ENCODE peak calls at places on chromosomes 16 and 17, in seven cellular contexts. One of them, this sample, is unnamed.

GRCh38 chr17:15886804-15887203 is 58.1 kb upstream of the ADORA2B start:
- DNase-seq in tibial artery: no peak
- DNase-seq in GM12865: no peak
- DNase-seq in endothelial cell of umbilical vein: no peak
- DNase-seq in stomach: no peak
- DNase-seq in neural progenitor cell: no peak
- DNase-seq in sigmoid colon: no peak
- DNase-seq in this sample: no peak

GRCh38 chr17:77735341-77736206 is 222.9 kb upstream of the TNRC6C start:
- DNase-seq in GM12865: no peak
- DNase-seq in tibial artery: peak; percentile 49
- DNase-seq in endothelial cell of umbilical vein: no peak
- DNase-seq in neural progenitor cell: peak; percentile 44
- DNase-seq in stomach: peak; percentile 40
- DNase-seq in sigmoid colon: peak; percentile 83
- DNase-seq in this sample: peak; percentile 89

GRCh38 chr17:31512104-31512740 is 120.7 kb downstream of the RAB11FIP4 start:
- DNase-seq in neural progenitor cell: no peak
- DNase-seq in endothelial cell of umbilical vein: no peak
- DNase-seq in stomach: no peak
- DNase-seq in sigmoid colon: no peak
- DNase-seq in tibial artery: no peak
- DNase-seq in GM12865: no peak
- DNase-seq in this sample: no peak

GRCh38 chr16:23833960-23834685 is 1.7 kb upstream of the PRKCB start:
- DNase-seq in sigmoid colon: no peak
- DNase-seq in endothelial cell of umbilical vein: no peak
- DNase-seq in neural progenitor cell: no peak
- DNase-seq in stomach: no peak
- DNase-seq in GM12865: no peak
- DNase-seq in tibial artery: no peak
- DNase-seq in this sample: no peak

GRCh38 chr17:48439473-48439872 is 9.5 kb upstream of the SKAP1 start:
- DNase-seq in sigmoid colon: no peak
- DNase-seq in tibial artery: no peak
- DNase-seq in endothelial cell of umbilical vein: no peak
- DNase-seq in neural progenitor cell: no peak
- DNase-seq in stomach: no peak
- DNase-seq in GM12865: peak; percentile 66
- DNase-seq in this sample: no peak

GRCh38 chr17:1234455-1234854 is 35.8 kb upstream of the BHLHA9 start:
- DNase-seq in endothelial cell of umbilical vein: no peak
- DNase-seq in stomach: no peak
- DNase-seq in sigmoid colon: no peak
- DNase-seq in GM12865: no peak
- DNase-seq in neural progenitor cell: no peak
- DNase-seq in tibial artery: no peak
- DNase-seq in this sample: no peak

GRCh38 chr17:44216173-44216572 is 3.3 kb downstream of the UBTF start:
- DNase-seq in GM12865: peak; percentile 81
- DNase-seq in sigmoid colon: no peak
- DNase-seq in tibial artery: no peak
- DNase-seq in neural progenitor cell: no peak
- DNase-seq in stomach: no peak
- DNase-seq in endothelial cell of umbilical vein: no peak
- DNase-seq in this sample: no peak

GRCh38 chr17:50955160-50955559 is 89.0 kb upstream of the TOB1 start:
- DNase-seq in sigmoid colon: no peak
- DNase-seq in neural progenitor cell: no peak
- DNase-seq in GM12865: no peak
- DNase-seq in stomach: no peak
- DNase-seq in tibial artery: no peak
- DNase-seq in endothelial cell of umbilical vein: no peak
- DNase-seq in this sample: no peak

GRCh38 chr16:46980926-46981325 is 7.5 kb upstream of the DNAJA2 start:
- DNase-seq in neural progenitor cell: no peak
- DNase-seq in endothelial cell of umbilical vein: no peak
- DNase-seq in sigmoid colon: no peak
- DNase-seq in stomach: no peak
- DNase-seq in GM12865: no peak
- DNase-seq in tibial artery: no peak
- DNase-seq in this sample: no peak

GRCh38 chr17:59798111-59798510 is 90.7 kb downstream of the VMP1 start:
- DNase-seq in neural progenitor cell: no peak
- DNase-seq in endothelial cell of umbilical vein: no peak
- DNase-seq in tibial artery: no peak
- DNase-seq in GM12865: no peak
- DNase-seq in sigmoid colon: no peak
- DNase-seq in stomach: no peak
- DNase-seq in this sample: no peak

GRCh38 chr16:78211951-78212350 is 112.5 kb downstream of the WWOX start:
- DNase-seq in sigmoid colon: no peak
- DNase-seq in GM12865: no peak
- DNase-seq in tibial artery: no peak
- DNase-seq in neural progenitor cell: no peak
- DNase-seq in stomach: peak; percentile 44
- DNase-seq in endothelial cell of umbilical vein: no peak
- DNase-seq in this sample: no peak

GRCh38 chr16:20901441-20902112 is 1.0 kb downstream of the LYRM1 start:
- DNase-seq in sigmoid colon: peak; percentile 84
- DNase-seq in tibial artery: peak; percentile 67
- DNase-seq in GM12865: peak; percentile 76
- DNase-seq in endothelial cell of umbilical vein: peak; percentile 72
- DNase-seq in neural progenitor cell: peak; percentile 54
- DNase-seq in stomach: peak; percentile 68
- DNase-seq in this sample: peak; percentile 20

GRCh38 chr17:75450270-75450669 is 6.2 kb upstream of the TMEM94 start:
- DNase-seq in tibial artery: no peak
- DNase-seq in stomach: no peak
- DNase-seq in neural progenitor cell: no peak
- DNase-seq in GM12865: no peak
- DNase-seq in sigmoid colon: no peak
- DNase-seq in endothelial cell of umbilical vein: no peak
- DNase-seq in this sample: no peak

GRCh38 chr17:17098426-17099035 is 56.3 kb downstream of the MPRIP start:
- DNase-seq in stomach: no peak
- DNase-seq in tibial artery: peak; percentile 47
- DNase-seq in neural progenitor cell: no peak
- DNase-seq in sigmoid colon: peak; percentile 76
- DNase-seq in endothelial cell of umbilical vein: no peak
- DNase-seq in GM12865: no peak
- DNase-seq in this sample: no peak

GRCh38 chr16:85275533-85276249 is 163.4 kb upstream of the CIBAR2 start:
- DNase-seq in stomach: peak; percentile 77
- DNase-seq in tibial artery: peak; percentile 67
- DNase-seq in sigmoid colon: peak; percentile 86
- DNase-seq in neural progenitor cell: peak; percentile 88
- DNase-seq in GM12865: peak; percentile 59
- DNase-seq in endothelial cell of umbilical vein: peak; percentile 51
- DNase-seq in this sample: peak; percentile 73

DNA sequence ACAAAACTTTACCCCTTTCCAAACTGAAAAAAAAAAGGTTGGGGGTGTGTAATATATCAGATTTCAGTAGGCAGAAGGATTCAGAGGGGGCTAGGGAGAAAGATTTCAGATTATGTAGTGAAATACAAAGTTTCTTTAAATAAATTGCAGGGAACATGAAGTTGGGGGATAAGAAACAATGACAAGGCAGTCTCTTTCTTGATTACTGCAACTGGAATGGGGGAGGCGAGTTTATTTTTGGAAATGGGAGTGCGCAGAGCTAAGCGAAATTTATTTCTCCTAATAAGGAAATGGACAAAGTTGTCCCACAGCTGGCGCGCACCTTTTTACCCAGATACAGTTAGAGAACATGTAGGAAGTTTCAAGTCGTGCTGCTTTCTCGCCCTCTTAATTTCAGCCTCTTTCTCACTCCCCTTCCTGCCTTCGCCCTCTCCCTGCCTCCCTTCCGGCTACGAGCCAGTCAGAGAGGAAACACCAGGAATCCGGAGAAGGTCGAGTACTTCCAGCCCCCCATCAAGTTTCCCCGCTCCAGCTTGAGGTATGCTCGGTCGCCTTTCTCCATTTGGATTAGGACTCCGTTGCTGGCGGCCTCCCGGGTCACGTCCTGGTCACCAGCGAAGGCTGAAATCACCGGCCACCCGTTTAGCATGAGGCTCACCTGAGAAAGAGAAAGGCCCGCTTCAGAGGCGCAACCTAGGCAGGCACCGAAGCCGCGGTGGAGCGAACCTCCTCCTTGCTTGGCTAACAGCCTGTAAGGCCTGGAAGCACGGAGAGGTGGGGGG is 2.5 kb downstream of the CBLN1 start:
- DNase-seq in sigmoid colon: no peak
- DNase-seq in endothelial cell of umbilical vein: no peak
- DNase-seq in neural progenitor cell: peak; percentile 42
- DNase-seq in tibial artery: no peak
- DNase-seq in GM12865: no peak
- DNase-seq in stomach: no peak
- DNase-seq in this sample: no peak
- H3K4me3 ChIP-seq in sigmoid colon: no peak overlapping the region
- H3K4me3 ChIP-seq in endothelial cell of umbilical vein: no peak overlapping the region
- H3K4me3 ChIP-seq in neural progenitor cell: peak overlapping the region; percentile 26
- H3K4me3 ChIP-seq in tibial artery: no peak overlapping the region
- H3K4me3 ChIP-seq in GM12865: no peak overlapping the region
- H3K4me3 ChIP-seq in stomach: no peak overlapping the region
- H3K4me3 ChIP-seq in this sample: no peak overlapping the region

DNA sequence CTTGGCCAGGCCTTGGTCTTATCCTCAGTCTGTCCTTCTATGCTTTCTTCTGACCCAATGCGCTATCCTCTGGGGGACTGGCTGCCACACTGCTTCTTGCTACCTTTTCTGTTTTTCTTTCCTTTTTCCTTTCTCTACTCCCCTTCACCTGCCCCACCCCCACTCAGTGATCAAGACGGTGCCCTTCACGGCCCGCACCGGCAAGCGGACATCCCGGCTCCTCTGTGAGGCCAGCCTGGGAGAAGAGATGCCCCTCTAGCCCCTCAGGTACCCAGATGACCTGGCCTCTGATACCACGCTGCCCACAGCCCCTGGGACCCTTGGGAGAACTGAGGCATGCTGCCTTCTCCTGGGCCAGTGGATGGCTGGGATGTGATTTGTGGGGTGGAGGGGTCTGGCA is 15.6 kb downstream of the SPATA32 start:
- DNase-seq in GM12865: no peak
- DNase-seq in stomach: no peak
- DNase-seq in sigmoid colon: no peak
- DNase-seq in neural progenitor cell: no peak
- DNase-seq in endothelial cell of umbilical vein: no peak
- DNase-seq in tibial artery: no peak
- DNase-seq in this sample: no peak
- H3K4me3 ChIP-seq in GM12865: no peak overlapping the region
- H3K4me3 ChIP-seq in stomach: no peak overlapping the region
- H3K4me3 ChIP-seq in sigmoid colon: no peak overlapping the region
- H3K4me3 ChIP-seq in neural progenitor cell: peak overlapping the region; percentile 77
- H3K4me3 ChIP-seq in endothelial cell of umbilical vein: no peak overlapping the region
- H3K4me3 ChIP-seq in tibial artery: no peak overlapping the region
- H3K4me3 ChIP-seq in this sample: peak overlapping the region; percentile 88

GRCh38 chr17:42780816-42781638 is 617 bp downstream of the WNK4 start:
- DNase-seq in sigmoid colon: no peak
- DNase-seq in endothelial cell of umbilical vein: no peak
- DNase-seq in tibial artery: no peak
- DNase-seq in neural progenitor cell: peak; percentile 62
- DNase-seq in stomach: no peak
- DNase-seq in GM12865: no peak
- DNase-seq in this sample: peak; percentile 47

GRCh38 chr17:42781639-42782401 is 1.4 kb downstream of the WNK4 start:
- DNase-seq in GM12865: no peak
- DNase-seq in endothelial cell of umbilical vein: no peak
- DNase-seq in tibial artery: no peak
- DNase-seq in stomach: peak; percentile 45
- DNase-seq in neural progenitor cell: no peak
- DNase-seq in sigmoid colon: no peak
- DNase-seq in this sample: no peak

GRCh38 chr17:42778570-42778969 is 1.8 kb upstream of the WNK4 start:
- DNase-seq in endothelial cell of umbilical vein: no peak
- DNase-seq in GM12865: no peak
- DNase-seq in sigmoid colon: no peak
- DNase-seq in stomach: no peak
- DNase-seq in tibial artery: no peak
- DNase-seq in neural progenitor cell: no peak
- DNase-seq in this sample: no peak

GRCh38 chr17:42779304-42779941 is 987 bp upstream of the WNK4 start:
- DNase-seq in endothelial cell of umbilical vein: no peak
- DNase-seq in sigmoid colon: no peak
- DNase-seq in tibial artery: no peak
- DNase-seq in GM12865: no peak
- DNase-seq in neural progenitor cell: no peak
- DNase-seq in stomach: no peak
- DNase-seq in this sample: peak; percentile 88

DNA sequence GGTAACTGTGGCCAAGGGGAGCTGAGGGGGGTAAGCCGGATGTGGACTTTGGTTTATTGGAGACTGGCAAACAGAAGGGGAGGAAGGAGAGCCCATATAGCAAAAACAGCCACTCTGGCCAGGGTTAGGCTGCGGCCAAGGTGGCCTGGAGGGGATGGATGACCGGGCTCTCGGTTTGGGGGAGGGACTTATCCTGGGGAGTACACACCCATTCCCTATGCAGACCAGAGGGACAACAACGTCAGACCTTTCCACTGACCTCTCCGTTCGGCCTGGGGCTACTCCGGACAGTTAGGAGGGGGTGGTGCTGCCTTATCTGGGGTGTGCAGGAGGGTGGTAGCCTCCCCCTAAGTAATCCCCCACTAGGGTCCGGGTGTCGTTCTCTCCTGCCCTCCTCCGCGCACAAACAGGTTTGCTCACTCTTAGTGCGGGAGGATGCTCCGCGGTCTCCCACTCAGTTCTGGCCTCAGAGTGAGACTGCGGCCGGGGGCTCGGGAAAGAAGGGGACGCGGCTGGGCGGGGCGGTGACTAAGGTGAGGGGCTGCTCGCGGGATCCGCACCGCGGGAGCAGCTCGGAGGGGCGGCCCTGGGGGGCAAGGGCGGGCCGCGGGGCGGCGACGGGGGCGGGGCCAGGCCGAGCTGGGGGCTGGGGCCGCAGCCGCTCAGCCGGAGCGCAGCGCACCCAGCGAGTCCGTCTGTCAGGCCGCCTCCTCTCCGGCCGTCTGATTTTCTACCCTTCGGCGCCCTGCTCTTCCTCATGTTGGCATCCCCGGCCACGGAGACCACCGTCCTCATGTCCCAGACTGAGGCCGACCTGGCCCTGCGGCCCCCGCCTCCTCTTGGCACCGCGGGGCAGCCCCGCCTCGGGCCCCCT is at the start of gene WNK4:
- DNase-seq in endothelial cell of umbilical vein: peak; percentile 23
- DNase-seq in GM12865: no peak
- DNase-seq in tibial artery: no peak
- DNase-seq in stomach: peak; percentile 35
- DNase-seq in neural progenitor cell: peak; percentile 64
- DNase-seq in sigmoid colon: peak; percentile 57
- DNase-seq in this sample: peak; percentile 64
- H3K4me3 ChIP-seq in endothelial cell of umbilical vein: peak within 1 kb of the TSS; percentile 18
- H3K4me3 ChIP-seq in GM12865: no peak within 1 kb of the TSS
- H3K4me3 ChIP-seq in tibial artery: peak within 1 kb of the TSS; percentile 36
- H3K4me3 ChIP-seq in stomach: peak within 1 kb of the TSS; percentile 47
- H3K4me3 ChIP-seq in neural progenitor cell: peak within 1 kb of the TSS; percentile 68
- H3K4me3 ChIP-seq in sigmoid colon: peak within 1 kb of the TSS; percentile 33
- H3K4me3 ChIP-seq in this sample: peak within 1 kb of the TSS; percentile 59

DNA sequence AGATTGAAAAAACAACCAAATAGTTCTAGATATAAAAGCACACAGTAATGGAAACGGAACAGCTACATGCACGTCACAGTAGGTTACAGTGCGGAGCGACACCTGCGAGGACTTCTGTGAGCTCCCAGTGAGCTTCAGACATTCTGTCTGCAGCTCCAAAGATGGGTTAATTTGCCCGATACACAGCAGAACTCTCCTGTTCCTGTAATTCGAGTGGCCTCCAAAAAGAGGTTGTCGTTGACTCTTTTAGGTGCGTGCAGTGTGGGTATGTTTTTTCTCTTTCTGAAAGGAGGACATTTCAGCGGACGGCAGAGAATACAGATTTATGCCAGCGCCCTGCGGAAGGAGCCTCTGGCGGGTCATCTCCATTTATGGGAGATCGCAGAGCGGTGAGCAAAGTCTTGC is 2.9 kb downstream of the OR1F1 start:
- DNase-seq in sigmoid colon: no peak
- DNase-seq in endothelial cell of umbilical vein: peak; percentile 19
- DNase-seq in GM12865: no peak
- DNase-seq in tibial artery: no peak
- DNase-seq in neural progenitor cell: peak; percentile 32
- DNase-seq in stomach: no peak
- DNase-seq in this sample: no peak
- H3K4me3 ChIP-seq in sigmoid colon: no peak overlapping the region
- H3K4me3 ChIP-seq in endothelial cell of umbilical vein: peak overlapping the region; percentile 41
- H3K4me3 ChIP-seq in GM12865: no peak overlapping the region
- H3K4me3 ChIP-seq in tibial artery: no peak overlapping the region
- H3K4me3 ChIP-seq in neural progenitor cell: peak overlapping the region; percentile 75
- H3K4me3 ChIP-seq in stomach: no peak overlapping the region
- H3K4me3 ChIP-seq in this sample: peak overlapping the region; percentile 68